ENCODE peak calls at places on chromosomes 5 and 9, in nine cellular contexts. A is epithelial cell of esophagus, J is iPS-NIHi11, W is GM12891, K is NCI-H1436 treated with DMSO at 0.1 percent for 48 hours, R is HCEC 1CT, V is cardiac muscle cell, B is ovary, S is MV-4-11. D is an unnamed sample.

GRCh38 chr5:68015381-68015780 is 200.2 kb upstream of the PIK3R1 start:
- DNase-seq in A (no peak), J (no peak), W (no peak), K (no peak), R (no peak), V (no peak), B (no peak), S (no peak), D (no peak)

GRCh38 chr9:99096409-99096808 is 8.5 kb upstream of the TGFBR1 start:
- DNase-seq in A (no peak), J (no peak), W (no peak), K (no peak), R (no peak), V (no peak), B (no peak), S (no peak), D (no peak)

GRCh38 chr5:59328801-59329296 is 564.7 kb downstream of the PDE4D start:
- DNase-seq in A (no peak), J (peak), W (no peak), K (no peak), R (peak), V (peak), B (no peak), S (no peak), D (no peak)

GRCh38 chr5:87081511-87082372 is 185.9 kb upstream of the RASA1 start:
- DNase-seq in A (no peak), J (no peak), W (no peak), K (no peak), R (no peak), V (peak), B (no peak), S (peak), D (no peak)

GRCh38 chr5:54743997-54744788 is 226.6 kb downstream of the SNX18 start:
- DNase-seq in A (peak), J (peak), W (peak), K (no peak), R (peak), V (peak), B (no peak), S (peak), D (no peak)

GRCh38 chr9:112119225-112120045 is 55.7 kb downstream of the SUSD1 start:
- DNase-seq in A (peak), J (peak), W (no peak), K (no peak), R (no peak), V (no peak), B (no peak), S (no peak), D (no peak)

GRCh38 chr5:142303576-142303975 is 21.2 kb downstream of the SPRY4 start:
- DNase-seq in A (no peak), J (no peak), W (no peak), K (no peak), R (no peak), V (peak), B (no peak), S (no peak), D (no peak)

GRCh38 chr9:120080781-120081180 is 499.2 kb downstream of the CDK5RAP2 start:
- DNase-seq in A (no peak), J (no peak), W (no peak), K (peak), R (no peak), V (no peak), B (no peak), S (no peak), D (no peak)

GRCh38 chr5:133449181-133449580 is 163.2 kb downstream of the FSTL4 start:
- DNase-seq in A (no peak), J (no peak), W (no peak), K (no peak), R (no peak), V (no peak), B (no peak), S (no peak), D (no peak)

D was measured in endothelial cell.